ENCODE peak calls at places on chromosomes 3 and 15, in eight cellular contexts. One of them, this sample, is unnamed.

GRCh38 chr3:188234172-188234571 is 80.2 kb downstream of the LPP start:
- DNase-seq in AG04450: no peak
- DNase-seq in AG09309: no peak
- DNase-seq in CD8-positive, alpha-beta memory T cell: no peak
- DNase-seq in suprapubic skin: no peak
- DNase-seq in Panc1: no peak
- DNase-seq in colonic mucosa: no peak
- DNase-seq in astrocyte of the spinal cord: peak; percentile 68
- DNase-seq in this sample: peak; percentile 86

GRCh38 chr3:56787784-56788256 is 13.9 kb downstream of the ARHGEF3 start:
- DNase-seq in AG04450: no peak
- DNase-seq in AG09309: no peak
- DNase-seq in CD8-positive, alpha-beta memory T cell: no peak
- DNase-seq in suprapubic skin: no peak
- DNase-seq in Panc1: no peak
- DNase-seq in colonic mucosa: no peak
- DNase-seq in astrocyte of the spinal cord: no peak
- DNase-seq in this sample: no peak

GRCh38 chr15:40010681-40011080 is 28.3 kb downstream of the SRP14 start:
- DNase-seq in AG04450: peak; percentile 23
- DNase-seq in AG09309: peak; percentile 82
- DNase-seq in CD8-positive, alpha-beta memory T cell: no peak
- DNase-seq in suprapubic skin: peak; percentile 80
- DNase-seq in Panc1: no peak
- DNase-seq in colonic mucosa: no peak
- DNase-seq in astrocyte of the spinal cord: peak; percentile 78
- DNase-seq in this sample: peak; percentile 91

GRCh38 chr15:25795712-25796111 is 67.4 kb downstream of the ATP10A start:
- DNase-seq in AG04450: no peak
- DNase-seq in AG09309: no peak
- DNase-seq in CD8-positive, alpha-beta memory T cell: no peak
- DNase-seq in suprapubic skin: no peak
- DNase-seq in Panc1: no peak
- DNase-seq in colonic mucosa: peak; percentile 13
- DNase-seq in astrocyte of the spinal cord: no peak
- DNase-seq in this sample: no peak

GRCh38 chr3:170961616-170962400 is 53.4 kb upstream of the EIF5A2 start:
- DNase-seq in AG04450: peak; percentile 10
- DNase-seq in AG09309: no peak
- DNase-seq in CD8-positive, alpha-beta memory T cell: no peak
- DNase-seq in suprapubic skin: no peak
- DNase-seq in Panc1: peak; percentile 15
- DNase-seq in colonic mucosa: peak; percentile 27
- DNase-seq in astrocyte of the spinal cord: peak; percentile 62
- DNase-seq in this sample: peak; percentile 64

GRCh38 chr15:80934761-80935221 is 54.8 kb downstream of the MESD start:
- DNase-seq in AG04450: no peak
- DNase-seq in AG09309: no peak
- DNase-seq in CD8-positive, alpha-beta memory T cell: no peak
- DNase-seq in suprapubic skin: no peak
- DNase-seq in Panc1: no peak
- DNase-seq in colonic mucosa: no peak
- DNase-seq in astrocyte of the spinal cord: peak; percentile 39
- DNase-seq in this sample: peak; percentile 56

GRCh38 chr15:41904487-41905359 is 10.9 kb upstream of the SPTBN5 start:
- DNase-seq in AG04450: peak; percentile 15
- DNase-seq in AG09309: no peak
- DNase-seq in CD8-positive, alpha-beta memory T cell: peak; percentile 81
- DNase-seq in suprapubic skin: no peak
- DNase-seq in Panc1: peak; percentile 54
- DNase-seq in colonic mucosa: peak; percentile 57
- DNase-seq in astrocyte of the spinal cord: peak; percentile 55
- DNase-seq in this sample: peak; percentile 65

GRCh38 chr3:39260957-39261356 is 18.9 kb downstream of the CX3CR1 start:
- DNase-seq in AG04450: peak; percentile 16
- DNase-seq in AG09309: peak; percentile 88
- DNase-seq in CD8-positive, alpha-beta memory T cell: peak; percentile 53
- DNase-seq in suprapubic skin: peak; percentile 93
- DNase-seq in Panc1: peak; percentile 33
- DNase-seq in colonic mucosa: peak; percentile 43
- DNase-seq in astrocyte of the spinal cord: peak; percentile 79
- DNase-seq in this sample: peak; percentile 92

GRCh38 chr3:195767792-195768191 is 43.9 kb downstream of the MUC4 start:
- DNase-seq in AG04450: no peak
- DNase-seq in AG09309: no peak
- DNase-seq in CD8-positive, alpha-beta memory T cell: no peak
- DNase-seq in suprapubic skin: no peak
- DNase-seq in Panc1: no peak
- DNase-seq in colonic mucosa: no peak
- DNase-seq in astrocyte of the spinal cord: no peak
- DNase-seq in this sample: no peak

GRCh38 chr3:128607710-128608048 is 42.9 kb downstream of the RPN1 start:
- DNase-seq in AG04450: no peak
- DNase-seq in AG09309: no peak
- DNase-seq in CD8-positive, alpha-beta memory T cell: no peak
- DNase-seq in suprapubic skin: no peak
- DNase-seq in Panc1: no peak
- DNase-seq in colonic mucosa: no peak
- DNase-seq in astrocyte of the spinal cord: no peak
- DNase-seq in this sample: no peak

GRCh38 chr15:38972831-38973230 is 408.2 kb upstream of the RASGRP1 start:
- DNase-seq in AG04450: no peak
- DNase-seq in AG09309: no peak
- DNase-seq in CD8-positive, alpha-beta memory T cell: no peak
- DNase-seq in suprapubic skin: no peak
- DNase-seq in Panc1: no peak
- DNase-seq in colonic mucosa: no peak
- DNase-seq in astrocyte of the spinal cord: no peak
- DNase-seq in this sample: no peak

GRCh38 chr15:39534996-39535395 is 45.9 kb upstream of the THBS1 start:
- DNase-seq in AG04450: no peak
- DNase-seq in AG09309: no peak
- DNase-seq in CD8-positive, alpha-beta memory T cell: no peak
- DNase-seq in suprapubic skin: no peak
- DNase-seq in Panc1: no peak
- DNase-seq in colonic mucosa: no peak
- DNase-seq in astrocyte of the spinal cord: no peak
- DNase-seq in this sample: no peak

GRCh38 chr3:50405249-50405648 is 45.9 kb upstream of the TMEM115 start:
- DNase-seq in AG04450: no peak
- DNase-seq in AG09309: no peak
- DNase-seq in CD8-positive, alpha-beta memory T cell: no peak
- DNase-seq in suprapubic skin: no peak
- DNase-seq in Panc1: no peak
- DNase-seq in colonic mucosa: no peak
- DNase-seq in astrocyte of the spinal cord: no peak
- DNase-seq in this sample: peak; percentile 10

GRCh38 chr15:51401872-51402517 is 60.5 kb downstream of the GLDN start:
- DNase-seq in AG04450: no peak
- DNase-seq in AG09309: no peak
- DNase-seq in CD8-positive, alpha-beta memory T cell: no peak
- DNase-seq in suprapubic skin: no peak
- DNase-seq in Panc1: no peak
- DNase-seq in colonic mucosa: peak; percentile 38
- DNase-seq in astrocyte of the spinal cord: no peak
- DNase-seq in this sample: peak; percentile 51

GRCh38 chr3:57826286-57826951 is 70.3 kb downstream of the SLMAP start:
- DNase-seq in AG04450: no peak
- DNase-seq in AG09309: no peak
- DNase-seq in CD8-positive, alpha-beta memory T cell: no peak
- DNase-seq in suprapubic skin: no peak
- DNase-seq in Panc1: no peak
- DNase-seq in colonic mucosa: no peak
- DNase-seq in astrocyte of the spinal cord: no peak
- DNase-seq in this sample: peak; percentile 20

GRCh38 chr15:56763496-56763895 is 30.2 kb upstream of the ZNF280D start:
- DNase-seq in AG04450: no peak
- DNase-seq in AG09309: no peak
- DNase-seq in CD8-positive, alpha-beta memory T cell: no peak
- DNase-seq in suprapubic skin: no peak
- DNase-seq in Panc1: no peak
- DNase-seq in colonic mucosa: no peak
- DNase-seq in astrocyte of the spinal cord: no peak
- DNase-seq in this sample: no peak

GRCh38 chr3:48240000-48240710 is 749 bp upstream of the ZNF589 start:
- DNase-seq in AG04450: no peak
- DNase-seq in AG09309: no peak
- DNase-seq in CD8-positive, alpha-beta memory T cell: no peak
- DNase-seq in suprapubic skin: peak; percentile 49
- DNase-seq in Panc1: no peak
- DNase-seq in colonic mucosa: no peak
- DNase-seq in astrocyte of the spinal cord: no peak
- DNase-seq in this sample: no peak

GRCh38 chr15:40437754-40438687 is 2.7 kb upstream of the BAHD1 start:
- DNase-seq in AG04450: no peak
- DNase-seq in AG09309: no peak
- DNase-seq in CD8-positive, alpha-beta memory T cell: no peak
- DNase-seq in suprapubic skin: no peak
- DNase-seq in Panc1: no peak
- DNase-seq in colonic mucosa: no peak
- DNase-seq in astrocyte of the spinal cord: no peak
- DNase-seq in this sample: no peak

GRCh38 chr3:119323401-119324107 is 29.4 kb downstream of the ARHGAP31 start:
- DNase-seq in AG04450: no peak
- DNase-seq in AG09309: no peak
- DNase-seq in CD8-positive, alpha-beta memory T cell: peak; percentile 67
- DNase-seq in suprapubic skin: no peak
- DNase-seq in Panc1: no peak
- DNase-seq in colonic mucosa: no peak
- DNase-seq in astrocyte of the spinal cord: no peak
- DNase-seq in this sample: no peak

GRCh38 chr15:38220874-38221273 is 31.8 kb upstream of the SPRED1 start:
- DNase-seq in AG04450: no peak
- DNase-seq in AG09309: no peak
- DNase-seq in CD8-positive, alpha-beta memory T cell: no peak
- DNase-seq in suprapubic skin: no peak
- DNase-seq in Panc1: no peak
- DNase-seq in colonic mucosa: no peak
- DNase-seq in astrocyte of the spinal cord: no peak
- DNase-seq in this sample: no peak

DNA sequence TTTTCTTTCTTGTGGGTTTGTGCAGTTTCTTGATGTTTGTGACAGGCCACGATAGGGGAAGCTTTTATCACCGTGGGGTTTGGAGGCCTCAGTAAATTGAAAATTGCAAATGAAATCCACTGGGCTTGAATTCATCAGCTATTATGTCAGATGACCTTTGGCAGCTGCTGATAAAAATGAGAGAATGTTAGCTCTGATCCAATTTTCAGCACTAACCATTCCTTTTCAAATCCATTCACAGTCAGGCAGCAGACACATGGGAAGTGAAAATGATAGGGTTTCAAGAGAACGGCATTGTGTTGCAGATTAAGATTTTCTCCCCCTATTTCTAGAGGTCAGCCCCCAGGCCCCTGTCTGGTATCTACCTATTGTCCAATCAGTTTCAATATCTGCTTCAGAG is 176.8 kb upstream of the SOX2 start:
- DNase-seq in AG04450: no peak
- DNase-seq in AG09309: no peak
- DNase-seq in CD8-positive, alpha-beta memory T cell: no peak
- DNase-seq in suprapubic skin: no peak
- DNase-seq in Panc1: no peak
- DNase-seq in colonic mucosa: no peak
- DNase-seq in astrocyte of the spinal cord: no peak
- DNase-seq in this sample: no peak
- H3K4me3 ChIP-seq in AG04450: no peak overlapping the region
- H3K4me3 ChIP-seq in AG09309: no peak overlapping the region
- H3K4me3 ChIP-seq in CD8-positive, alpha-beta memory T cell: no peak overlapping the region
- H3K4me3 ChIP-seq in suprapubic skin: no peak overlapping the region
- H3K4me3 ChIP-seq in Panc1: no peak overlapping the region
- H3K4me3 ChIP-seq in colonic mucosa: no peak overlapping the region
- H3K4me3 ChIP-seq in astrocyte of the spinal cord: no peak overlapping the region
- H3K4me3 ChIP-seq in this sample: no peak overlapping the region

GRCh38 chr3:46091971-46092703 is 64.9 kb upstream of the XCR1 start:
- DNase-seq in AG04450: no peak
- DNase-seq in AG09309: no peak
- DNase-seq in CD8-positive, alpha-beta memory T cell: no peak
- DNase-seq in suprapubic skin: no peak
- DNase-seq in Panc1: no peak
- DNase-seq in colonic mucosa: no peak
- DNase-seq in astrocyte of the spinal cord: no peak
- DNase-seq in this sample: no peak
- H3K4me3 ChIP-seq in AG04450: no peak overlapping the region
- H3K4me3 ChIP-seq in AG09309: no peak overlapping the region
- H3K4me3 ChIP-seq in CD8-positive, alpha-beta memory T cell: no peak overlapping the region
- H3K4me3 ChIP-seq in suprapubic skin: no peak overlapping the region
- H3K4me3 ChIP-seq in Panc1: no peak overlapping the region
- H3K4me3 ChIP-seq in colonic mucosa: no peak overlapping the region
- H3K4me3 ChIP-seq in astrocyte of the spinal cord: no peak overlapping the region
- H3K4me3 ChIP-seq in this sample: no peak overlapping the region

DNA sequence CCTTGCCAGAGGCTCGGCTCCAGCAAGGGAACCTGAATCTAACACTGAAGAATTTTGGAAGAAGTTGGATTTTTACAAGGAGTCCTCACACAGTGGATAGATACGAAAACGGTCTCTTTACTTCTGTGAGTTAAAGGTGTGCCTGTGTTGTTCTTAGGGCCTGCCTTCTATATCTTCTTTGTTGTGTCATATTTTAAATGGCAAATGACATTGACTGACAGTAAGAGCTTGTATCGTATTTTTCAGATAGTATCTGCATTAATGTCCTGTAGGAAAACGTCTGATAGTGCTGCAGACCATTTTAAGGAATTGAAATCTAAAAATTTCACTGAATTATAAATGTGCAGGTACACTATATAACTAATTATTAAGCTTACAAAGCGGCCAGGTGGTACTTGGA is 56.3 kb downstream of the PTPRG start:
- DNase-seq in AG04450: no peak
- DNase-seq in AG09309: no peak
- DNase-seq in CD8-positive, alpha-beta memory T cell: no peak
- DNase-seq in suprapubic skin: no peak
- DNase-seq in Panc1: no peak
- DNase-seq in colonic mucosa: no peak
- DNase-seq in astrocyte of the spinal cord: no peak
- DNase-seq in this sample: no peak
- H3K4me3 ChIP-seq in AG04450: no peak overlapping the region
- H3K4me3 ChIP-seq in AG09309: no peak overlapping the region
- H3K4me3 ChIP-seq in CD8-positive, alpha-beta memory T cell: no peak overlapping the region
- H3K4me3 ChIP-seq in suprapubic skin: no peak overlapping the region
- H3K4me3 ChIP-seq in Panc1: no peak overlapping the region
- H3K4me3 ChIP-seq in colonic mucosa: no peak overlapping the region
- H3K4me3 ChIP-seq in astrocyte of the spinal cord: no peak overlapping the region
- H3K4me3 ChIP-seq in this sample: no peak overlapping the region

DNA sequence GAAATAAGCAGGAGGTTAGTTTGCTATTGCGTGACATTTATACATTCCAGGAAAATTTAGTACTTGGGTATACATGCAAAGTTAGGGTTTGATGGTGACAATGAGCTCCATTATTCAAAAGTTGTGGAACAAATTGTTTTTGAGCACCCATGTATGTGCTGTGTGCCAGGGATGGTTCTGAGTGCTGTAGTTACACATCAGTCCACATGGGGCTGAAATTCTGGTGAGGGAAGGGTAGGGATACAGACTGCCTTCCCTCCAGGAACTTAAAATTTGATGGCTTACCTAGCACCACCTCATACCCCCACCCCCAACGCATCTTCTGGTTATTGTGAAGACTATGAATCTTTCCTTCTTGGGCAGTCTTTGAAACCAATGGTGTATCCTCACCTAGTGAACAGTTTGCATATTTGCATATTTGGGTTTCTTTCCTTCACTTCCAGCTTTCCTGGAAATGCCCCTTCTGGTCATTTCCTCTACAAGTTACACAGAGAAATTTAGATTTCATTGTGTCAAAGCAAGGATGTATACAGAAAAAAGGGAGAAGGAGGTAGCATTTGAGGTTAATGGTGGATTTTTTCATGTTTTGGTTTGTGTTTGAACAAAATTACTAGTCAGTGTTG is 222.0 kb upstream of the IL12A start:
- DNase-seq in AG04450: no peak
- DNase-seq in AG09309: no peak
- DNase-seq in CD8-positive, alpha-beta memory T cell: no peak
- DNase-seq in suprapubic skin: no peak
- DNase-seq in Panc1: no peak
- DNase-seq in colonic mucosa: no peak
- DNase-seq in astrocyte of the spinal cord: peak; percentile 53
- DNase-seq in this sample: peak; percentile 52
- H3K4me3 ChIP-seq in AG04450: peak overlapping the region; percentile 68
- H3K4me3 ChIP-seq in AG09309: peak overlapping the region; percentile 79
- H3K4me3 ChIP-seq in CD8-positive, alpha-beta memory T cell: no peak overlapping the region
- H3K4me3 ChIP-seq in suprapubic skin: no peak overlapping the region
- H3K4me3 ChIP-seq in Panc1: peak overlapping the region; percentile 71
- H3K4me3 ChIP-seq in colonic mucosa: no peak overlapping the region
- H3K4me3 ChIP-seq in astrocyte of the spinal cord: peak overlapping the region; percentile 81
- H3K4me3 ChIP-seq in this sample: peak overlapping the region; percentile 70

This sample was measured in fibroblast of mammary gland.